ENCODE peak calls at places on chromosomes 11 and 22, in four cellular contexts. One of them, this sample, is unnamed.

GRCh38 chr11:48052183-48053040 is 72.1 kb downstream of the PTPRJ start:
- DNase-seq in ovary: no peak
- DNase-seq in A673: no peak
- DNase-seq in psoas muscle: no peak
- DNase-seq in this sample: no peak

GRCh38 chr22:42719656-42720262 is 911 bp downstream of the A4GALT start:
- DNase-seq in ovary: no peak
- DNase-seq in A673: no peak
- DNase-seq in psoas muscle: no peak
- DNase-seq in this sample: no peak

GRCh38 chr22:44130076-44130711 is 50.5 kb upstream of the PARVG start:
- DNase-seq in psoas muscle: no peak
- DNase-seq in ovary: no peak
- DNase-seq in A673: no peak
- DNase-seq in this sample: peak

GRCh38 chr11:96112192-96113099 is 188.5 kb upstream of the MTMR2 start:
- DNase-seq in psoas muscle: no peak
- DNase-seq in ovary: no peak
- DNase-seq in A673: no peak
- DNase-seq in this sample: no peak

GRCh38 chr22:19874307-19875060 is 19.8 kb upstream of the GNB1L start:
- DNase-seq in A673: peak
- DNase-seq in ovary: peak
- DNase-seq in psoas muscle: peak
- DNase-seq in this sample: peak

GRCh38 chr22:48605856-48606255 is 1221.8 kb downstream of the BRD1 start:
- DNase-seq in ovary: peak
- DNase-seq in psoas muscle: no peak
- DNase-seq in A673: no peak
- DNase-seq in this sample: no peak

GRCh38 chr11:20451568-20451967 is 64.1 kb downstream of the PRMT3 start:
- DNase-seq in psoas muscle: no peak
- DNase-seq in ovary: no peak
- DNase-seq in A673: no peak
- DNase-seq in this sample: no peak

GRCh38 chr22:27317961-27318360 is 483.6 kb downstream of the MN1 start:
- DNase-seq in A673: peak
- DNase-seq in ovary: no peak
- DNase-seq in psoas muscle: no peak
- DNase-seq in this sample: no peak

DNA sequence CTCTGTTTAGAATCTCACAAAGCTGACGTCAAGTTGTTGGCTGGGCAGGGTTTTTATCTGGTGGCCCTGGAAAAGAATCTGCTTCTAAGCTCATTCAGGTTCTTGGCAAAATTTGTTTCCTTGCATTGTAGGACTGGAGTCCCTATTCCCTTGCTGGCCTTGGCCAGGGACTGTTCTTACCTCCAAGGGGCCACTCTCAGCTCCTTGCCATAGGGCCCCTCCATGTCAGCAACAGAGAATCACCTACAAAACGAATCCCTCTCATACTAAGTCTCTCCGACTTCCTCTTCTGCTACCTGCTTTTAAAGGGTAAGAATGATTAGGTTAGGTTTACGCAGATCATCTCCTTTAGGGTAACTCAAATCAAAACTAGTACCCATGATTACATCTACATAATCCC is 63.2 kb downstream of the PARVA start:
- DNase-seq in A673: no peak
- DNase-seq in psoas muscle: no peak
- DNase-seq in ovary: no peak
- DNase-seq in this sample: no peak
- H3K27ac ChIP-seq in A673: peak
- H3K27ac ChIP-seq in psoas muscle: no peak
- H3K27ac ChIP-seq in ovary: no peak
- H3K27ac ChIP-seq in this sample: no peak

GRCh38 chr11:119030329-119031047 is at the start of gene SLC37A4:
- DNase-seq in psoas muscle: peak
- DNase-seq in A673: peak
- DNase-seq in ovary: peak
- DNase-seq in this sample: peak

GRCh38 chr11:119029069-119029339 is 1.7 kb downstream of the SLC37A4 start:
- DNase-seq in psoas muscle: no peak
- DNase-seq in A673: no peak
- DNase-seq in ovary: no peak
- DNase-seq in this sample: no peak

GRCh38 chr11:119028346-119029068 is 2.2 kb downstream of the SLC37A4 start:
- DNase-seq in ovary: no peak
- DNase-seq in psoas muscle: no peak
- DNase-seq in A673: no peak
- DNase-seq in this sample: no peak

GRCh38 chr11:119029340-119030028 is 1.2 kb downstream of the SLC37A4 start:
- DNase-seq in ovary: no peak
- DNase-seq in A673: no peak
- DNase-seq in psoas muscle: no peak
- DNase-seq in this sample: peak

GRCh38 chr11:119030029-119030328 is 698 bp downstream of the SLC37A4 start:
- DNase-seq in A673: no peak
- DNase-seq in psoas muscle: no peak
- DNase-seq in ovary: no peak
- DNase-seq in this sample: no peak
- H3K27ac ChIP-seq in A673: peak
- H3K27ac ChIP-seq in psoas muscle: peak
- H3K27ac ChIP-seq in ovary: peak
- H3K27ac ChIP-seq in this sample: no peak

DNA sequence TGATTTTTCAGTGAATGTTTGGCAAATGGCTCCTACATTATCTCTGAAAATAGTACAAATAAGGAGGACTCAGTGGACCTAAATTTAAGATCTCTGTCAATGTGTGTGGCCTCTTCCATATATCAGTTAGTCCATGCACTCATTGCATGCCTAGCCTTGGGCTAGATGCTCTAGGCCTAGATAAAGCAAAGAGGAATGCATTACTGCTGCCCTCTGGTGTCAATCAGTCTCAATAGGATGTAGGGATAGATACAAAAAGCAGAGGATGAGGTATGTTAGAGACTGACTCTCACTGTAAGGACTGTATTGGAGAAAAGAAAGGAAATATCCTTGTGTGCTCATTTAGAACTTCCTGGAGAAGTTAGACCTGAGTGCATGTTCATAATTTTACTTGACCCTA is 42.0 kb downstream of the MS4A2 start:
- DNase-seq in ovary: no peak
- DNase-seq in psoas muscle: no peak
- DNase-seq in A673: peak
- DNase-seq in this sample: no peak
- H3K27ac ChIP-seq in ovary: no peak
- H3K27ac ChIP-seq in psoas muscle: no peak
- H3K27ac ChIP-seq in A673: no peak
- H3K27ac ChIP-seq in this sample: no peak

GRCh38 chr11:130478881-130479280 is 30.4 kb downstream of the ADAMTS15 start:
- DNase-seq in A673: no peak
- DNase-seq in ovary: no peak
- DNase-seq in psoas muscle: no peak
- DNase-seq in this sample: no peak
- H3K27ac ChIP-seq in A673: no peak
- H3K27ac ChIP-seq in ovary: peak
- H3K27ac ChIP-seq in psoas muscle: peak
- H3K27ac ChIP-seq in this sample: peak

DNA sequence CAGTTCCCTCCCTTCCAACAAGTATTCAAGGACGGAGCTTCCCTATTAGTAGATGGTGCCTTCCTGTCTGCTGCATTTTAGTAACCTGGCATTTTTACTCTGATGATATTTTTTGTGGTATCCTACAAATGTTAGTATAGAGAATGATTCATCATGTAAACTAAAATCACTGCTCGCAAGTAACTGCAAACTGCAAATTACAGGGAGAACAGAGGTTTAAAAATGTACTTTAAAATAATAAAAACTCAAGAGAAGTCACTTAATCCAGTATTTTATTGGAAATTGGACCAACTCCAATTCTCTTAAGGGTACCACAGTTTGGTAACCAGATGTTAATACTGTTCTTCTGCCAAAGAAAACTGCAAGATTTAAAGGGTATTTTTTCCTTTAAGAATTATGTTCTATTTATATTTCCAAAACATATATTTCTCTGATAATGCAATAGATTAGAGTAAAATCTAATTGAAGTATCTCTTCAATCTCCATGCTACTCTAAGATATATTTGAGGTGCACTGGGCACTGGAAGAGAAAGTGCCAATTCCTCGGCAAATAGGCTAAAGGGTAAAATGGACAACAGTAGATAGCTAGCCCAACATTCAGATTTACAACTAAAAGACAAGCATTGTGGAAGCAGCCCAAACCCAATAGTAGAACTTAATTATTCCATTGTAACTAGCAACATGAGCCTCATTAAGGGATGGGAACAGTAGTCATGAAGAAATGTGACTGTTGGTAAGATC is 298.0 kb downstream of the TTC28 start:
- DNase-seq in A673: no peak
- DNase-seq in psoas muscle: no peak
- DNase-seq in ovary: no peak
- DNase-seq in this sample: no peak
- H3K27ac ChIP-seq in A673: no peak
- H3K27ac ChIP-seq in psoas muscle: no peak
- H3K27ac ChIP-seq in ovary: no peak
- H3K27ac ChIP-seq in this sample: no peak

GRCh38 chr11:74474316-74474715 is 7.0 kb upstream of the KCNE3 start:
- DNase-seq in ovary: peak
- DNase-seq in A673: no peak
- DNase-seq in psoas muscle: no peak
- DNase-seq in this sample: no peak

GRCh38 chr11:74478877-74479276 is 11.5 kb upstream of the KCNE3 start:
- DNase-seq in psoas muscle: no peak
- DNase-seq in A673: no peak
- DNase-seq in ovary: no peak
- DNase-seq in this sample: no peak

GRCh38 chr11:74473382-74474201 is 6.2 kb upstream of the KCNE3 start:
- DNase-seq in psoas muscle: no peak
- DNase-seq in ovary: no peak
- DNase-seq in A673: no peak
- DNase-seq in this sample: no peak

GRCh38 chr11:74480683-74481417 is 12.7 kb downstream of the LIPT2 start:
- DNase-seq in psoas muscle: no peak
- DNase-seq in ovary: no peak
- DNase-seq in A673: no peak
- DNase-seq in this sample: no peak

GRCh38 chr11:74479340-74480123 is 12.2 kb upstream of the KCNE3 start:
- DNase-seq in ovary: peak
- DNase-seq in A673: no peak
- DNase-seq in psoas muscle: no peak
- DNase-seq in this sample: no peak
- H3K27ac ChIP-seq in ovary: no peak
- H3K27ac ChIP-seq in A673: no peak
- H3K27ac ChIP-seq in psoas muscle: no peak
- H3K27ac ChIP-seq in this sample: no peak

DNA sequence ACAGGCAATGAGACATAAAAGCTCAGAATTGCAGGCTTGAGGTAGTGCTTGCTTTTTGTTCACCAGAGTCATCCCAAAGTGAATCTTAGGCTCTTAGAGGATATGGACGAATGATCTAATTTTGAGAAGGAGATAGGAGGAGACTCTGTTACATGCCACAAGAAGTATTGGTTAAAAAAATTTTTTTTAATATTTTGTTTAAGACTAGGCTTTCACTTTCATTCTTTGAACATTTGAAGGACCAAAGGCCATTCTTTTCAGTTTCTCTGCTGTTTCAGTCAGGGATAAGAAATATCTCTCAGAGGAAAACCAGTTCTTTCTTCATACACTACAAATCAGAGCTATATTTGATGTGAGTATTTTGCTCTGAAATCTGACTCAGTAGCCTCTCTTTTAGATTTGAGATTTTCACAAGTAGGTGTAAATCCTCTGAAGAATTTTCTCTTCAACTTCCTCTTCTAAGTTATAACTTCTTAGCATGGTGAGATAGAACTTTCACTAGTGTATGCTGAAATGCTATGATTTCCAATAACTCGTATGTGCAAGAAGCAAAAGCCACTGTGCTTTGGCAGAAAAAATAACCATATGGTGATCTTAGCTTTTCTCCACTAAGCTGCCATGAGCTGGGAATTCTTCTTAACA is 24.1 kb upstream of the FAM181B start:
- DNase-seq in ovary: no peak
- DNase-seq in A673: no peak
- DNase-seq in psoas muscle: no peak
- DNase-seq in this sample: no peak
- H3K27ac ChIP-seq in ovary: no peak
- H3K27ac ChIP-seq in A673: no peak
- H3K27ac ChIP-seq in psoas muscle: no peak
- H3K27ac ChIP-seq in this sample: no peak